ENCODE peak calls at places on chromosomes 3 and 15, in five cellular contexts. One of them, this sample, is unnamed.
A peak's percentile ranks its signal among the peaks of the same experiment; 100 is the strongest.

GRCh38 chr15:40511093-40511471 is 40.3 kb downstream of the CHST14 start:
- DNase-seq in osteoblast: no peak
- DNase-seq in HCT116: no peak
- DNase-seq in OCI-LY7: peak; percentile 9
- DNase-seq in spleen: peak; percentile 77
- DNase-seq in this sample: no peak

GRCh38 chr3:53178246-53178645 is 17.2 kb downstream of the PRKCD start:
- DNase-seq in HCT116: no peak
- DNase-seq in OCI-LY7: no peak
- DNase-seq in osteoblast: peak; percentile 13
- DNase-seq in spleen: no peak
- DNase-seq in this sample: no peak

GRCh38 chr15:68797157-68797556 is 23.5 kb downstream of the ANP32A start:
- DNase-seq in spleen: no peak
- DNase-seq in OCI-LY7: no peak
- DNase-seq in HCT116: no peak
- DNase-seq in osteoblast: no peak
- DNase-seq in this sample: no peak

GRCh38 chr15:63948971-63949370 is 97.3 kb downstream of the DAPK2 start:
- DNase-seq in OCI-LY7: no peak
- DNase-seq in spleen: no peak
- DNase-seq in osteoblast: peak; percentile 84
- DNase-seq in HCT116: no peak
- DNase-seq in this sample: no peak

GRCh38 chr3:37995652-37996641 is 5.4 kb downstream of the VILL start:
- DNase-seq in spleen: peak; percentile 72
- DNase-seq in HCT116: no peak
- DNase-seq in osteoblast: peak; percentile 75
- DNase-seq in OCI-LY7: no peak
- DNase-seq in this sample: no peak

GRCh38 chr15:63545520-63545919 is 41.1 kb downstream of the USP3 start:
- DNase-seq in OCI-LY7: no peak
- DNase-seq in spleen: no peak
- DNase-seq in HCT116: no peak
- DNase-seq in osteoblast: no peak
- DNase-seq in this sample: no peak

GRCh38 chr15:63473999-63474809 is 30.2 kb upstream of the USP3 start:
- DNase-seq in OCI-LY7: peak; percentile 76
- DNase-seq in spleen: peak; percentile 77
- DNase-seq in osteoblast: peak; percentile 82
- DNase-seq in HCT116: no peak
- DNase-seq in this sample: no peak

GRCh38 chr3:55486101-55486856 is 827 bp downstream of the WNT5A start:
- DNase-seq in OCI-LY7: peak; percentile 57
- DNase-seq in osteoblast: peak; percentile 98
- DNase-seq in HCT116: no peak
- DNase-seq in spleen: peak; percentile 78
- DNase-seq in this sample: no peak

GRCh38 chr3:198107840-198108734 is 148.1 kb downstream of the LMLN start:
- DNase-seq in spleen: no peak
- DNase-seq in HCT116: no peak
- DNase-seq in OCI-LY7: no peak
- DNase-seq in osteoblast: no peak
- DNase-seq in this sample: no peak

GRCh38 chr15:45670511-45670910 is 35.7 kb downstream of the SQOR start:
- DNase-seq in HCT116: no peak
- DNase-seq in OCI-LY7: no peak
- DNase-seq in osteoblast: no peak
- DNase-seq in spleen: no peak
- DNase-seq in this sample: no peak

GRCh38 chr3:58093573-58094195 is 85.5 kb downstream of the FLNB start:
- DNase-seq in spleen: no peak
- DNase-seq in OCI-LY7: no peak
- DNase-seq in osteoblast: peak; percentile 87
- DNase-seq in HCT116: no peak
- DNase-seq in this sample: no peak

GRCh38 chr3:146679191-146679590 is 74.0 kb upstream of the PLSCR5 start:
- DNase-seq in OCI-LY7: no peak
- DNase-seq in HCT116: no peak
- DNase-seq in osteoblast: no peak
- DNase-seq in spleen: no peak
- DNase-seq in this sample: no peak

GRCh38 chr3:119743921-119744320 is 38.0 kb upstream of the NR1I2 start:
- DNase-seq in OCI-LY7: no peak
- DNase-seq in osteoblast: no peak
- DNase-seq in HCT116: no peak
- DNase-seq in spleen: no peak
- DNase-seq in this sample: no peak

GRCh38 chr15:38589502-38589901 is 24.9 kb upstream of the RASGRP1 start:
- DNase-seq in osteoblast: peak; percentile 74
- DNase-seq in HCT116: no peak
- DNase-seq in spleen: no peak
- DNase-seq in OCI-LY7: no peak
- DNase-seq in this sample: peak; percentile 36

GRCh38 chr3:45054196-45054857 is 28.2 kb downstream of the CLEC3B start:
- DNase-seq in HCT116: no peak
- DNase-seq in osteoblast: no peak
- DNase-seq in spleen: no peak
- DNase-seq in OCI-LY7: no peak
- DNase-seq in this sample: peak; percentile 71

GRCh38 chr3:71152892-71153265 is 430.6 kb downstream of the FOXP1 start:
- DNase-seq in spleen: no peak
- DNase-seq in HCT116: no peak
- DNase-seq in OCI-LY7: no peak
- DNase-seq in osteoblast: no peak
- DNase-seq in this sample: no peak

GRCh38 chr3:44890852-44891251 is 16.4 kb downstream of the TGM4 start:
- DNase-seq in OCI-LY7: no peak
- DNase-seq in osteoblast: no peak
- DNase-seq in HCT116: no peak
- DNase-seq in spleen: no peak
- DNase-seq in this sample: no peak

GRCh38 chr3:71142440-71143161 is 440.9 kb downstream of the FOXP1 start:
- DNase-seq in spleen: no peak
- DNase-seq in HCT116: no peak
- DNase-seq in OCI-LY7: peak; percentile 71
- DNase-seq in osteoblast: no peak
- DNase-seq in this sample: no peak

GRCh38 chr3:15313461-15313860 is 18.9 kb downstream of the SH3BP5 start:
- DNase-seq in osteoblast: no peak
- DNase-seq in spleen: no peak
- DNase-seq in OCI-LY7: no peak
- DNase-seq in HCT116: no peak
- DNase-seq in this sample: no peak

GRCh38 chr15:71329041-71329440 is 213.8 kb downstream of the THSD4 start:
- DNase-seq in osteoblast: no peak
- DNase-seq in spleen: no peak
- DNase-seq in HCT116: no peak
- DNase-seq in OCI-LY7: no peak
- DNase-seq in this sample: no peak

GRCh38 chr3:98343647-98344507 is 9.8 kb upstream of the OR5K4 start:
- DNase-seq in spleen: no peak
- DNase-seq in OCI-LY7: peak; percentile 60
- DNase-seq in osteoblast: peak; percentile 38
- DNase-seq in HCT116: peak; percentile 29
- DNase-seq in this sample: no peak

GRCh38 chr3:99713440-99713839 is 75.0 kb downstream of the COL8A1 start:
- DNase-seq in osteoblast: no peak
- DNase-seq in spleen: no peak
- DNase-seq in HCT116: no peak
- DNase-seq in OCI-LY7: no peak
- DNase-seq in this sample: no peak

GRCh38 chr3:191387441-191388077 is 57.2 kb upstream of the UTS2B start:
- DNase-seq in osteoblast: no peak
- DNase-seq in spleen: no peak
- DNase-seq in OCI-LY7: no peak
- DNase-seq in HCT116: no peak
- DNase-seq in this sample: no peak

GRCh38 chr3:162302983-162303624 is 806.5 kb downstream of the OTOL1 start:
- DNase-seq in osteoblast: no peak
- DNase-seq in spleen: no peak
- DNase-seq in HCT116: no peak
- DNase-seq in OCI-LY7: no peak
- DNase-seq in this sample: no peak

GRCh38 chr3:70815817-70816216 is 503.4 kb upstream of the MDFIC2 start:
- DNase-seq in HCT116: no peak
- DNase-seq in OCI-LY7: no peak
- DNase-seq in osteoblast: no peak
- DNase-seq in spleen: no peak
- DNase-seq in this sample: no peak

GRCh38 chr15:56744701-56745683 is 11.7 kb upstream of the ZNF280D start:
- DNase-seq in OCI-LY7: no peak
- DNase-seq in osteoblast: no peak
- DNase-seq in spleen: no peak
- DNase-seq in HCT116: no peak
- DNase-seq in this sample: no peak

GRCh38 chr3:5304789-5305680 is 117.5 kb downstream of the EDEM1 start:
- DNase-seq in osteoblast: no peak
- DNase-seq in spleen: no peak
- DNase-seq in HCT116: peak; percentile 31
- DNase-seq in OCI-LY7: peak; percentile 59
- DNase-seq in this sample: no peak

GRCh38 chr3:159770998-159771397 is 217.6 kb upstream of the IL12A start:
- DNase-seq in spleen: no peak
- DNase-seq in HCT116: no peak
- DNase-seq in osteoblast: peak; percentile 60
- DNase-seq in OCI-LY7: no peak
- DNase-seq in this sample: no peak
- H3K36me3 ChIP-seq in spleen: no peaks in the 10 kb centered on the region
- H3K36me3 ChIP-seq in HCT116: no peaks in the 10 kb centered on the region
- H3K36me3 ChIP-seq in osteoblast: peaks cover 6% of the 10 kb centered on the region
- H3K36me3 ChIP-seq in OCI-LY7: no peaks in the 10 kb centered on the region
- H3K36me3 ChIP-seq in this sample: no peaks in the 10 kb centered on the region

GRCh38 chr3:46966811-46967210 is 9.7 kb downstream of the CCDC12 start:
- DNase-seq in OCI-LY7: peak; percentile 42
- DNase-seq in spleen: peak; percentile 52
- DNase-seq in HCT116: no peak
- DNase-seq in osteoblast: no peak
- DNase-seq in this sample: no peak
- H3K4me3 ChIP-seq in OCI-LY7: no peak overlapping the region
- H3K4me3 ChIP-seq in spleen: no peak overlapping the region
- H3K4me3 ChIP-seq in HCT116: no peak overlapping the region
- H3K4me3 ChIP-seq in osteoblast: no peak overlapping the region
- H3K4me3 ChIP-seq in this sample: no peak overlapping the region

GRCh38 chr3:16317561-16317945 is 52.5 kb downstream of the OXNAD1 start:
- DNase-seq in osteoblast: no peak
- DNase-seq in HCT116: no peak
- DNase-seq in OCI-LY7: no peak
- DNase-seq in spleen: no peak
- DNase-seq in this sample: no peak
- H3K36me3 ChIP-seq in osteoblast: peaks cover 54% of the 10 kb centered on the region
- H3K36me3 ChIP-seq in HCT116: no peaks in the 10 kb centered on the region
- H3K36me3 ChIP-seq in OCI-LY7: peaks cover 99% of the 10 kb centered on the region
- H3K36me3 ChIP-seq in spleen: peaks cover 51% of the 10 kb centered on the region
- H3K36me3 ChIP-seq in this sample: peaks cover 19% of the 10 kb centered on the region

DNA sequence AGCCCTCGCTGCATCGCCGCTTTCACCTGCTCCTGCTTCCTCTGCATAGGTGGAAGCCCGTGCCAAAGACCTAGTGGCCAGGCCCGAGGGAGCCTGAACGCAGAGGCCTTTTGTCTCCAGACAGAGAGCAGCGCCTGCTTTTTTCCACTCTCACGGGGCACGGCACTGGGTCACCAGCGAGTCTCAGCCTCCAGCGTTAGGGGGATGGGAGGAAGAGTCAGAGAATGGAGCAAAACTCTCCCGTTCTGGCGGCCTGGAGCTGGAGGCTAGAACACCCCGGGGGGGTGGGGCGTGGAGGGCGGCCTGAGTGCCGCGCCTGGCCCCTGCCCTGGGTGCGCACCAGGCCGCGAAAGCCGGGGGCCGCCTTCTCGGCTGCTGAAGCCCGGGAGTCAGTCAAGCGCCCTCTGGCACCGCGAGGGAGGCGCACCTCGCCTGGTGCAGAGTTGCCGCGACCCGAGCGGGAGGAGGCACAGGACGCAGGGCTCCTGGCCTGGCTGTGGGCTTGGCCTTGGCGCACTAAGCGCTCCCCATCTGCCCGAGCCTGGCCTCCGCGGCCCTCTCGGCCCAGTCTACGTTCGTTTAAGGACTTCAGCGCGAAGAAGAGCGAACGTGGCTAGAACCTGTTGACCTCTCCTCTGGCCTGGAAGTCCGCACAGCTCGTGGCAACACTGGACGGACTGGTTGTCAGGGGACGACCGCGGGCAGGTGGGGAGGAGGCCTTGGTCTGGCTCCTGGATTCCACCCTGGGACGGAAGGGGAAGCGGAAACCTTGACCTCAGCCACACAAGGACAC is 21.5 kb downstream of the NR2F2 start:
- DNase-seq in osteoblast: peak; percentile 34
- DNase-seq in spleen: peak; percentile 84
- DNase-seq in OCI-LY7: no peak
- DNase-seq in HCT116: no peak
- DNase-seq in this sample: no peak
- H3K4me3 ChIP-seq in osteoblast: no peak overlapping the region
- H3K4me3 ChIP-seq in spleen: peak overlapping the region; percentile 6
- H3K4me3 ChIP-seq in OCI-LY7: no peak overlapping the region
- H3K4me3 ChIP-seq in HCT116: no peak overlapping the region
- H3K4me3 ChIP-seq in this sample: no peak overlapping the region

GRCh38 chr3:122714269-122714668 is 33.6 kb downstream of the PARP14 start:
- DNase-seq in spleen: no peak
- DNase-seq in HCT116: no peak
- DNase-seq in osteoblast: no peak
- DNase-seq in OCI-LY7: no peak
- DNase-seq in this sample: no peak
- H3K36me3 ChIP-seq in spleen: peaks cover 94% of the 10 kb centered on the region
- H3K36me3 ChIP-seq in HCT116: no peaks in the 10 kb centered on the region
- H3K36me3 ChIP-seq in osteoblast: peaks cover 17% of the 10 kb centered on the region
- H3K36me3 ChIP-seq in OCI-LY7: no peaks in the 10 kb centered on the region
- H3K36me3 ChIP-seq in this sample: peaks cover 11% of the 10 kb centered on the region

GRCh38 chr3:30934208-30934550 is 39.7 kb upstream of the GADL1 start:
- DNase-seq in OCI-LY7: peak; percentile 63
- DNase-seq in HCT116: peak; percentile 40
- DNase-seq in osteoblast: peak; percentile 23
- DNase-seq in spleen: no peak
- DNase-seq in this sample: peak; percentile 8
- H3K4me3 ChIP-seq in OCI-LY7: no peak overlapping the region
- H3K4me3 ChIP-seq in HCT116: no peak overlapping the region
- H3K4me3 ChIP-seq in osteoblast: peak overlapping the region; percentile 54
- H3K4me3 ChIP-seq in spleen: no peak overlapping the region
- H3K4me3 ChIP-seq in this sample: no peak overlapping the region